ENCODE peak calls at places on chromosomes 6 and 20, in nine cellular contexts. Z is brain microvascular endothelial cell; G is hypothalamus; O is naive B cell; P is HCT116; K is NCI-H446; A is AG20443; N is stimulated activated CD8-positive, alpha-beta memory T cell treated with anti-CD3 and anti-CD28 coated beads, Interleukin-2, amount 100 ng/mL, for 1 hour; R is activated CD4-positive, alpha-beta T cell treated with anti-CD3 and anti-CD28 coated beads, Interleukin-2, amount 50 U/mL, for 1 hour. D is an unnamed sample.
A peak's percentile ranks its signal among the peaks of the same experiment; 100 is the strongest.

GRCh38 chr6:169825558-169826225 is 74.3 kb downstream of the ERMARD start:
- DNase-seq in Z (no peak), G (no peak), O (no peak), P (no peak), K (no peak), A (no peak), N (no peak), R (no peak), D (no peak)

GRCh38 chr6:64516393-64516792 is 880.8 kb downstream of the PHF3 start:
- DNase-seq in Z (no peak), G (no peak), O (no peak), P (no peak), K (no peak), A (no peak), N (no peak), R (no peak), D (no peak)

GRCh38 chr6:137092018-137092417 is 47.3 kb upstream of the IL20RA start:
- DNase-seq in Z (no peak), G (no peak), O (no peak), P (no peak), K (no peak), A (no peak), N (no peak), R (no peak), D (no peak)

GRCh38 chr20:4573564-4574355 is 147.9 kb upstream of the PRND start:
- DNase-seq in Z (peak; percentile 95), G (no peak), O (no peak), P (no peak), K (no peak), A (peak; percentile 79), N (no peak), R (no peak), D (no peak)

GRCh38 chr6:26520088-26520839 is 17.9 kb upstream of the HMGN4 start:
- DNase-seq in Z (no peak), G (no peak), O (no peak), P (no peak), K (peak; percentile 66), A (no peak), N (no peak), R (no peak), D (no peak)

GRCh38 chr20:57129303-57129702 is 137.1 kb downstream of the BMP7 start:
- DNase-seq in Z (no peak), G (no peak), O (no peak), P (no peak), K (no peak), A (no peak), N (no peak), R (no peak), D (no peak)

GRCh38 chr6:163573503-163574179 is 159.1 kb downstream of the QKI start:
- DNase-seq in Z (no peak), G (no peak), O (no peak), P (no peak), K (no peak), A (no peak), N (no peak), R (no peak), D (no peak)

GRCh38 chr6:111122458-111123286 is 35.4 kb downstream of the SLC16A10 start:
- DNase-seq in Z (no peak), G (no peak), O (no peak), P (no peak), K (no peak), A (no peak), N (no peak), R (no peak), D (no peak)

GRCh38 chr20:53599378-53599777 is 5.7 kb upstream of the ZNF217 start:
- DNase-seq in Z (no peak), G (no peak), O (no peak), P (no peak), K (no peak), A (no peak), N (no peak), R (no peak), D (no peak)

GRCh38 chr20:44621325-44621724 is 30.2 kb downstream of the ADA start:
- DNase-seq in Z (no peak), G (no peak), O (no peak), P (no peak), K (no peak), A (no peak), N (no peak), R (no peak), D (no peak)

GRCh38 chr6:114007451-114007953 is 36.6 kb upstream of the HDAC2 start:
- DNase-seq in Z (no peak), G (no peak), O (no peak), P (no peak), K (no peak), A (no peak), N (no peak), R (peak; percentile 3), D (no peak)

GRCh38 chr6:124487778-124488431 is 474.3 kb upstream of the RNF217 start:
- DNase-seq in Z (peak; percentile 48), G (no peak), O (no peak), P (no peak), K (no peak), A (no peak), N (no peak), R (no peak), D (no peak)

GRCh38 chr6:11744753-11745152 is 33.9 kb downstream of the ADTRP start:
- DNase-seq in Z (peak; percentile 52), G (no peak), O (no peak), P (no peak), K (no peak), A (peak; percentile 67), N (no peak), R (no peak), D (no peak)

GRCh38 chr6:154909821-154910220 is 85.3 kb upstream of the TIAM2 start:
- DNase-seq in Z (no peak), G (no peak), O (no peak), P (no peak), K (no peak), A (peak; percentile 35), N (no peak), R (no peak), D (no peak)

GRCh38 chr6:52243282-52243893 is 912 bp downstream of the IL17F start:
- DNase-seq in Z (no peak), G (no peak), O (no peak), P (no peak), K (no peak), A (no peak), N (no peak), R (no peak), D (no peak)

GRCh38 chr6:45590751-45591184 is 213.0 kb upstream of the SUPT3H start:
- DNase-seq in Z (no peak), G (no peak), O (no peak), P (no peak), K (no peak), A (no peak), N (no peak), R (no peak), D (no peak)

GRCh38 chr6:147075326-147075840 is 128.8 kb upstream of the STXBP5 start:
- DNase-seq in Z (no peak), G (no peak), O (no peak), P (no peak), K (no peak), A (no peak), N (no peak), R (no peak), D (no peak)

GRCh38 chr6:20605581-20605980 is 71.3 kb downstream of the CDKAL1 start:
- DNase-seq in Z (no peak), G (no peak), O (no peak), P (no peak), K (peak; percentile 81), A (peak; percentile 44), N (no peak), R (no peak), D (no peak)

GRCh38 chr20:54005524-54005923 is 64.9 kb downstream of the BCAS1 start:
- DNase-seq in Z (no peak), G (no peak), O (no peak), P (no peak), K (no peak), A (no peak), N (no peak), R (no peak), D (no peak)

GRCh38 chr6:161748535-161749386 is 474.9 kb upstream of the AGPAT4 start:
- DNase-seq in Z (peak; percentile 37), G (no peak), O (no peak), P (peak; percentile 33), K (peak; percentile 2), A (no peak), N (no peak), R (no peak), D (no peak)

GRCh38 chr6:149015224-149015876 is 268.5 kb downstream of the UST start:
- DNase-seq in Z (peak; percentile 28), G (no peak), O (no peak), P (no peak), K (no peak), A (peak; percentile 32), N (no peak), R (no peak), D (no peak)

GRCh38 chr6:5457983-5458683 is 196.8 kb downstream of the FARS2 start:
- DNase-seq in Z (no peak), G (no peak), O (no peak), P (no peak), K (peak; percentile 92), A (no peak), N (no peak), R (no peak), D (peak; percentile 98)

GRCh38 chr20:34637245-34638185 is 39.4 kb downstream of the PIGU start:
- DNase-seq in Z (peak; percentile 61), G (peak; percentile 11), O (no peak), P (no peak), K (no peak), A (peak; percentile 86), N (no peak), R (no peak), D (no peak)

GRCh38 chr20:50982372-50982771 is 23.8 kb downstream of the MOCS3 start:
- DNase-seq in Z (peak; percentile 91), G (no peak), O (no peak), P (no peak), K (no peak), A (peak; percentile 89), N (no peak), R (no peak), D (peak; percentile 86)

GRCh38 chr6:45278367-45278766 is 49.8 kb upstream of the RUNX2 start:
- DNase-seq in Z (no peak), G (no peak), O (no peak), P (no peak), K (no peak), A (no peak), N (no peak), R (no peak), D (no peak)

GRCh38 chr6:33813246-33813904 is 9.6 kb upstream of the MLN start:
- DNase-seq in Z (no peak), G (no peak), O (no peak), P (no peak), K (no peak), A (no peak), N (no peak), R (no peak), D (no peak)

GRCh38 chr6:165850434-165851019 is 187.5 kb upstream of the PDE10A start:
- DNase-seq in Z (peak; percentile 64), G (peak; percentile 15), O (peak; percentile 19), P (peak; percentile 12), K (peak; percentile 13), A (peak; percentile 86), N (peak; percentile 28), R (peak; percentile 58), D (peak; percentile 63)

GRCh38 chr6:33799714-33800113 is 4.1 kb downstream of the MLN start:
- DNase-seq in Z (no peak), G (no peak), O (no peak), P (no peak), K (no peak), A (peak; percentile 34), N (no peak), R (no peak), D (no peak)

GRCh38 chr6:152428126-152428525 is 209.0 kb downstream of the SYNE1 start:
- DNase-seq in Z (peak; percentile 6), G (no peak), O (no peak), P (peak; percentile 4), K (no peak), A (no peak), N (no peak), R (no peak), D (no peak)

GRCh38 chr20:44208770-44209169 is 1.8 kb downstream of the OSER1 start:
- DNase-seq in Z (no peak), G (no peak), O (no peak), P (no peak), K (no peak), A (no peak), N (no peak), R (no peak), D (no peak)

D was measured in prostate gland.